ENCODE peak calls at places on chromosomes 6 and 20, in five cellular contexts. H is choroid plexus epithelial cell; O is activated CD8-positive, alpha-beta memory T cell treated with anti-CD3 and anti-CD28 coated beads for 1 hour; R is activated CD4-positive, alpha-beta T cell treated with anti-CD3 and anti-CD28 coated beads, Interleukin-2, amount 50 U/mL, for 24 hours; M is memory B cell. G is an unnamed sample.

GRCh38 chr6:88211446-88211845 is 45.3 kb upstream of the CNR1 start:
- DNase-seq in H (no peak), O (no peak), R (no peak), M (no peak), G (no peak)

GRCh38 chr6:124962617-124963415 is 579 bp downstream of the RNF217 start:
- DNase-seq in H (no peak), O (no peak), R (no peak), M (no peak), G (no peak)

GRCh38 chr6:105753184-105754097 is 332.7 kb upstream of the PRDM1 start:
- DNase-seq in H (no peak), O (no peak), R (no peak), M (no peak), G (no peak)

GRCh38 chr6:46994933-46995332 is 47.2 kb downstream of the ADGRF1 start:
- DNase-seq in H (no peak), O (no peak), R (no peak), M (no peak), G (no peak)

GRCh38 chr20:50690979-50691584 is at the start of gene RIPOR3:
- DNase-seq in H (peak), O (no peak), R (no peak), M (no peak), G (no peak)

GRCh38 chr20:44724423-44725091 is 9.4 kb downstream of the CCN5 start:
- DNase-seq in H (no peak), O (no peak), R (no peak), M (no peak), G (no peak)

GRCh38 chr6:19301980-19302379 is 535.2 kb upstream of the ID4 start:
- DNase-seq in H (peak), O (no peak), R (no peak), M (no peak), G (no peak)

GRCh38 chr6:125819927-125820326 is 29.2 kb downstream of the NCOA7 start:
- DNase-seq in H (no peak), O (no peak), R (no peak), M (no peak), G (no peak)

GRCh38 chr6:11525468-11526155 is 11.9 kb upstream of the TMEM170B start:
- DNase-seq in H (peak), O (no peak), R (no peak), M (no peak), G (no peak)

GRCh38 chr6:142385352-142385751 is 83.5 kb downstream of the ADGRG6 start:
- DNase-seq in H (no peak), O (no peak), R (no peak), M (no peak), G (no peak)

GRCh38 chr6:107321793-107322192 is 137.6 kb downstream of the PDSS2 start:
- DNase-seq in H (no peak), O (no peak), R (no peak), M (no peak), G (no peak)

GRCh38 chr6:157746897-157747296 is 76.1 kb upstream of the SNX9 start:
- DNase-seq in H (no peak), O (no peak), R (no peak), M (no peak), G (no peak)

GRCh38 chr6:89121934-89122333 is 4.1 kb upstream of the SRSF12 start:
- DNase-seq in H (no peak), O (no peak), R (no peak), M (no peak), G (no peak)

GRCh38 chr6:26553264-26553738 is 15.1 kb downstream of the HMGN4 start:
- DNase-seq in H (peak), O (peak), R (peak), M (peak), G (peak)

GRCh38 chr6:77034161-77034560 is 429.1 kb downstream of the HTR1B start:
- DNase-seq in H (peak), O (no peak), R (no peak), M (no peak), G (no peak)

GRCh38 chr20:49785851-49786174 is 26.8 kb upstream of the SLC9A8 start:
- DNase-seq in H (no peak), O (no peak), R (no peak), M (peak), G (no peak)

GRCh38 chr6:13924146-13924948 is 405 bp upstream of the RNF182 start:
- DNase-seq in H (peak), O (no peak), R (no peak), M (peak), G (no peak)

GRCh38 chr6:139124887-139125672 is 9.8 kb upstream of the HECA start:
- DNase-seq in H (peak), O (peak), R (peak), M (peak), G (peak)

GRCh38 chr20:51634877-51635276 is 92.4 kb upstream of the NFATC2 start:
- DNase-seq in H (no peak), O (no peak), R (no peak), M (no peak), G (no peak)

GRCh38 chr6:106903299-106903698 is 71.2 kb downstream of the CD24 start:
- DNase-seq in H (no peak), O (no peak), R (no peak), M (no peak), G (no peak)

GRCh38 chr6:63224179-63224578 is 12.9 kb downstream of the FKBP1C start:
- DNase-seq in H (no peak), O (no peak), R (no peak), M (no peak), G (no peak)

GRCh38 chr6:21664263-21665081 is 70.9 kb downstream of the SOX4 start:
- DNase-seq in H (peak), O (no peak), R (no peak), M (no peak), G (no peak)

GRCh38 chr6:11218827-11219826 is 13.3 kb downstream of the NEDD9 start:
- DNase-seq in H (no peak), O (no peak), R (peak), M (no peak), G (no peak)

G was measured in SK-N-MC.